ENCODE peak calls at places on chromosomes 13 and 19, in six cellular contexts. S, L, K, W, B and M are unnamed samples.

GRCh38 chr19:10961073-10961762 is 388 bp downstream of the SMARCA4 start:
- DNase-seq in S (peak; percentile 90), L (no peak), K (peak; percentile 30), W (peak; percentile 76), B (no peak), M (peak; percentile 52)

GRCh38 chr13:112636401-112636975 is 48.5 kb upstream of the TUBGCP3 start:
- DNase-seq in S (no peak), L (no peak), K (no peak), W (no peak), B (no peak), M (no peak)

GRCh38 chr19:33397536-33398360 is 24.2 kb downstream of the CEBPG start:
- DNase-seq in S (peak; percentile 68), L (peak; percentile 50), K (no peak), W (peak; percentile 60), B (no peak), M (peak; percentile 64)

GRCh38 chr19:52935434-52935833 is 12.2 kb upstream of the ZNF888 start:
- DNase-seq in S (no peak), L (no peak), K (peak; percentile 51), W (peak; percentile 28), B (no peak), M (peak; percentile 76)

GRCh38 chr13:62387642-62388041 is 972.0 kb upstream of the PCDH20 start:
- DNase-seq in S (peak; percentile 6), L (no peak), K (no peak), W (no peak), B (no peak), M (no peak)

GRCh38 chr13:91955546-91956355 is 557.3 kb downstream of the GPC5 start:
- DNase-seq in S (no peak), L (no peak), K (no peak), W (no peak), B (no peak), M (no peak)

GRCh38 chr13:38338089-38338488 is 11.6 kb upstream of the UFM1 start:
- DNase-seq in S (no peak), L (no peak), K (no peak), W (no peak), B (no peak), M (no peak)

GRCh38 chr13:100644328-100644727 is 30.3 kb downstream of the TMTC4 start:
- DNase-seq in S (no peak), L (no peak), K (no peak), W (no peak), B (no peak), M (no peak)

GRCh38 chr13:98089246-98089645 is 53.6 kb upstream of the FARP1 start:
- DNase-seq in S (no peak), L (no peak), K (no peak), W (no peak), B (no peak), M (no peak)

GRCh38 chr19:58575183-58576041 is 2.3 kb upstream of the MZF1 start:
- DNase-seq in S (peak; percentile 89), L (peak; percentile 83), K (peak; percentile 89), W (peak; percentile 97), B (peak; percentile 95), M (peak; percentile 87)

DNA sequence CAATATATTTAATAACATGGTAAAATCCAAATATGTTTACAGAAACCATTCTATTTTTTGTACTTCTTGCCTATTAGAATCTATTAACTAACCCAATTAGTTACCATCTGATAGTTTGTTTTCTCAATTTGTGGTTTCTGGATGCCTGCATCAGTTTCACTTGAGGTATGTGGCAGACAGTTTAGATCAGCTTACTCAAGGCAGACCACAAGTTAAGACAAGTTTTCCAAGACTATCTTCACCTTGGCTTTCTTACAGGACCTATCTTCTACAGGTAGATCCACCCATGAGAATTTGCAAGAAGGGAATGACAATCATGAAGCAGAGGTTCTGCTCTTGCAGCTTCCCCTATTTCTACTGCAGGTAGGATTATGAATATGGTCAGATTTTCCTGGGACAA is 458.6 kb downstream of the DACH1 start:
- DNase-seq in S (no peak), L (no peak), K (no peak), W (no peak), B (no peak), M (no peak)
- TF ChIP-seq EP300 in S (no peak), L (no peak), K (no peak), W (no peak), B (no peak), M (no peak)

GRCh38 chr19:18648971-18649310 is 12.1 kb downstream of the KLHL26 start:
- DNase-seq in S (no peak), L (no peak), K (no peak), W (no peak), B (no peak), M (no peak)
- TF ChIP-seq EP300 in S (no peak), L (no peak), K (no peak), W (no peak), B (no peak), M (no peak)

DNA sequence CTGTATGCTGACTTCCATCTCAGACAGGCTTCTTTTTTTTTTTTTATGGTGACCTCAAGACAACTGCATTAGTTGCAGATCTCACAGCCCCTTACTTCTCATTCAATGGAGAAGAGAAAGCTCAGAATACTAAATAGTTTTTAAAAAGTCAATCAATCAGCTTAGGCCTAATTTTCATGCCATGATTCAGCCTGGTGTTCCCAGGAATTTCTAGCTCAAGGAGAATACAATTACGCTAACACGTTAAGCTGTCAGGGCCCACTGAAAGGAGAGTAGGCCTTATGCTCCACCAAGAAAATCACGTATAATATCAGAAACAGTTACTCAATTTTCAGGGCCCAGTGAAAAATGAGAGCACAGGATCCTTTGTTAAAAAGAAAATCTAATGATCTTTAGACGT is 1596.0 kb upstream of the MIR17HG start:
- DNase-seq in S (no peak), L (no peak), K (no peak), W (no peak), B (no peak), M (no peak)
- TF ChIP-seq EP300 in S (no peak), L (no peak), K (no peak), W (no peak), B (no peak), M (no peak)

GRCh38 chr13:45339867-45340266 is 1.1 kb downstream of the TPT1 start:
- DNase-seq in S (no peak), L (no peak), K (no peak), W (no peak), B (no peak), M (no peak)

GRCh38 chr13:45341034-45341798 is at the start of gene TPT1:
- DNase-seq in S (peak; percentile 99), L (peak; percentile 96), K (peak; percentile 99), W (peak; percentile 100), B (peak; percentile 98), M (peak; percentile 97)

GRCh38 chr13:45341799-45342584 is 1.0 kb upstream of the TPT1 start:
- DNase-seq in S (peak; percentile 71), L (no peak), K (peak; percentile 63), W (peak; percentile 83), B (no peak), M (no peak)

GRCh38 chr13:45339399-45339798 is 1.6 kb downstream of the TPT1 start:
- DNase-seq in S (no peak), L (no peak), K (no peak), W (no peak), B (no peak), M (no peak)

GRCh38 chr13:45340422-45341033 is 455 bp downstream of the TPT1 start:
- DNase-seq in S (peak; percentile 78), L (peak; percentile 77), K (peak; percentile 92), W (peak; percentile 97), B (peak; percentile 84), M (peak; percentile 70)
- TF ChIP-seq EP300 in S (no peak), L (no peak), K (no peak), W (no peak), B (no peak), M (peak; percentile 61)

GRCh38 chr13:58823701-58824100 is 1192.2 kb downstream of the PCDH17 start:
- DNase-seq in S (no peak), L (no peak), K (no peak), W (no peak), B (no peak), M (no peak)

GRCh38 chr13:58827904-58828303 is 1196.4 kb downstream of the PCDH17 start:
- DNase-seq in S (no peak), L (no peak), K (no peak), W (no peak), B (no peak), M (no peak)
- TF ChIP-seq EP300 in S (no peak), L (no peak), K (no peak), W (no peak), B (no peak), M (no peak)

GRCh38 chr19:44304659-44305193 is at the start of gene ZNF235:
- DNase-seq in S (peak; percentile 87), L (peak; percentile 88), K (peak; percentile 90), W (peak; percentile 95), B (peak; percentile 96), M (peak; percentile 90)
- TF ChIP-seq EP300 in S (no peak), L (no peak), K (no peak), W (no peak), B (no peak), M (no peak)

GRCh38 chr19:17226002-17226933 is at the start of gene OCEL1:
- DNase-seq in S (peak; percentile 95), L (peak; percentile 95), K (peak; percentile 99), W (peak; percentile 100), B (peak; percentile 97), M (peak; percentile 99)
- TF ChIP-seq EP300 in S (no peak), L (no peak), K (peak; percentile 66), W (no peak), B (no peak), M (no peak)

GRCh38 chr19:55674841-55675660 is at the start of gene EPN1:
- DNase-seq in S (peak; percentile 99), L (peak; percentile 91), K (peak; percentile 98), W (peak; percentile 99), B (peak; percentile 98), M (peak; percentile 99)
- TF ChIP-seq EP300 in S (peak; percentile 29), L (no peak), K (no peak), W (no peak), B (no peak), M (peak; percentile 35)

GRCh38 chr19:45478454-45479238 is 10.8 kb downstream of the FOSB start:
- DNase-seq in S (peak; percentile 73), L (peak; percentile 91), K (peak; percentile 89), W (peak; percentile 91), B (peak; percentile 99), M (peak; percentile 95)
- TF ChIP-seq EP300 in S (no peak), L (no peak), K (no peak), W (no peak), B (no peak), M (peak; percentile 59)

DNA sequence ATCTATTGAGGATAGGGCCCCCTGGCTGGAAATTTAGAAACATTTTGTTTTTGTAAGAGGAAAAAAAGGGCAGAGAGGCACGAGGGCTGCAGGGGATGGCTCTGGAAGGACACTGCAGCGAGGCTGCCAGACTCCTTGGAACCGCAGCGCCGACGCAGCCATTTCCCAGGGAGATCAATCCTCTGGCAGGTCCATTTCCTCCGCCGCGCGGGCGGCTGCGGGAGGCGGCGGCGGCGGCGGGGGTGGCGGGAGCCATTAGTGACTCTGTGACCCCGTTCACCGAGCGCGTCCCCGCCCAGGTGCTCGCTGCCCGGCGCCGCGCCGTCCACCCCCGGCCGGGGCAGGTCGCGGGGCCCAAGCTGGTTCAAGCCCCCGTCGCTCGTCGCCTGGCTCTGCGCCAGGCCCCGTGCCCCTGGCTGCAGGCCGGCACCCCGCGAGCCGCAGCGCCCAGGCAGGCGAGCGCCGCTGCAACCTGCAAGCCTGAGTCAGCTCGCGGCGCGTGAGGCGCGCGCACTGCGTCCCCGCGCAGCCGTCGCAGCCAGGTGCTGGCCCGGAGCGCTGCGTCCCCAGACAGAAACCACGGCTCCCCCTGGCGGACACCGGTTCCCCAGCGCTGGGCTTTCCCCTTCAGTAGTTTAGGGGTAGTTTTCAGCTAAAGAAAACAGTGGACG is 192.6 kb downstream of the KATNAL1 start:
- DNase-seq in S (peak; percentile 90), L (peak; percentile 63), K (peak; percentile 95), W (peak; percentile 94), B (peak; percentile 80), M (peak; percentile 77)
- TF ChIP-seq EP300 in S (no peak), L (no peak), K (no peak), W (no peak), B (no peak), M (no peak)